ENCODE peak calls at places on chromosomes 2 and 18, in eight cellular contexts. O is K562; I is tibial artery; F is cardiac fibroblast; Q is A549; W is CD8-positive, alpha-beta T cell; D is AG04450; P is lung. H is an unnamed sample.

GRCh38 chr2:221370076-221370941 is 201.8 kb downstream of the EPHA4 start:
- DNase-seq in F (no peak), I (no peak), P (no peak), Q (no peak), W (no peak), O (no peak), D (no peak), H (no peak)

GRCh38 chr18:45856526-45856925 is 31.1 kb downstream of the SIGLEC15 start:
- DNase-seq in F (peak; percentile 95), D (peak; percentile 36), I (no peak), P (no peak), W (no peak), O (no peak), Q (no peak), H (peak; percentile 98)

GRCh38 chr2:99654419-99654818 is 164.6 kb upstream of the REV1 start:
- DNase-seq in I (no peak), W (no peak), O (no peak), P (no peak), F (no peak), Q (no peak), D (peak; percentile 11), H (no peak)

GRCh38 chr2:146576301-146576700 is 1268.5 kb upstream of the ACVR2A start:
- DNase-seq in F (peak; percentile 3), W (no peak), P (no peak), Q (no peak), D (no peak), I (no peak), O (no peak), H (peak; percentile 16)

GRCh38 chr18:23958036-23958435 is 56.5 kb upstream of the TTC39C start:
- DNase-seq in I (peak; percentile 87), Q (no peak), F (no peak), O (no peak), W (no peak), P (no peak), D (no peak), H (peak; percentile 31)

GRCh38 chr2:72933646-72934151 is 16.4 kb downstream of the EMX1 start:
- DNase-seq in I (no peak), F (no peak), D (no peak), W (no peak), Q (no peak), O (no peak), P (no peak), H (no peak)

GRCh38 chr18:78986018-78986481 is 6.4 kb downstream of the SALL3 start:
- DNase-seq in D (no peak), W (no peak), Q (peak; percentile 21), O (peak; percentile 26), P (no peak), I (no peak), F (peak; percentile 27), H (peak; percentile 42)

GRCh38 chr18:44942073-44942472 is 261.4 kb downstream of the SETBP1 start:
- DNase-seq in I (no peak), F (no peak), P (no peak), Q (no peak), W (no peak), D (no peak), O (no peak), H (no peak)

GRCh38 chr2:52502476-52502860 is 1265.1 kb upstream of the CHAC2 start:
- DNase-seq in F (no peak), I (no peak), W (no peak), P (no peak), Q (no peak), O (no peak), D (no peak), H (no peak)

GRCh38 chr2:233793465-233794127 is 15.5 kb downstream of the MROH2A start:
- DNase-seq in D (no peak), W (no peak), Q (no peak), F (no peak), P (peak; percentile 26), O (no peak), I (no peak), H (no peak)

GRCh38 chr2:30026091-30027055 is 105.0 kb upstream of the ALK start:
- DNase-seq in D (peak; percentile 4), Q (peak; percentile 50), W (no peak), I (no peak), F (peak; percentile 39), P (no peak), O (peak; percentile 67), H (peak; percentile 23)

GRCh38 chr2:220664272-220665107 is 907.6 kb downstream of the EPHA4 start:
- DNase-seq in W (no peak), D (peak; percentile 23), Q (no peak), I (no peak), P (no peak), O (no peak), F (peak; percentile 9), H (peak; percentile 49)

GRCh38 chr2:28507806-28508764 is 12.2 kb downstream of the PLB1 start:
- DNase-seq in O (peak; percentile 41), Q (peak; percentile 48), D (no peak), P (no peak), F (peak; percentile 9), W (peak; percentile 26), I (no peak), H (no peak)

GRCh38 chr2:67564076-67564475 is 166.9 kb downstream of the ETAA1 start:
- DNase-seq in P (no peak), F (peak; percentile 81), D (no peak), I (no peak), Q (no peak), W (no peak), O (no peak), H (peak; percentile 65)

GRCh38 chr18:8943900-8944870 is 158.3 kb upstream of the NDUFV2 start:
- DNase-seq in O (peak; percentile 55), W (no peak), D (peak; percentile 63), Q (no peak), I (no peak), F (peak; percentile 88), P (no peak), H (peak; percentile 69)

GRCh38 chr2:27916293-27917015 is 25.9 kb downstream of the BABAM2 start:
- DNase-seq in P (no peak), F (no peak), W (no peak), D (no peak), O (no peak), I (no peak), Q (peak; percentile 42), H (no peak)

GRCh38 chr2:157831573-157832315 is 44.4 kb downstream of the ACVR1 start:
- DNase-seq in I (no peak), W (no peak), D (no peak), O (no peak), F (no peak), Q (no peak), P (no peak), H (no peak)
- H3K4me3 ChIP-seq in I (no peak overlapping the region), W (no peak overlapping the region), D (no peak overlapping the region), O (no peak overlapping the region), F (no peak overlapping the region), Q (no peak overlapping the region), P (no peak overlapping the region), H (no peak overlapping the region)

GRCh38 chr2:237966250-237966564 is 607 bp upstream of the UBE2F start:
- DNase-seq in Q (no peak), W (no peak), O (no peak), I (no peak), D (no peak), F (no peak), P (no peak), H (no peak)

GRCh38 chr2:237968048-237968862 is 1.4 kb downstream of the UBE2F start:
- DNase-seq in W (peak; percentile 30), Q (peak; percentile 31), F (peak; percentile 76), O (peak; percentile 47), I (peak; percentile 75), P (no peak), D (peak; percentile 20), H (peak; percentile 81)

GRCh38 chr2:237964578-237965404 is 2.0 kb upstream of the UBE2F start:
- DNase-seq in Q (no peak), I (no peak), D (no peak), O (peak; percentile 91), F (peak; percentile 98), W (no peak), P (no peak), H (peak; percentile 96)

GRCh38 chr2:237967463-237967871 is 653 bp downstream of the UBE2F start:
- DNase-seq in O (peak; percentile 32), P (no peak), I (peak; percentile 72), W (no peak), D (no peak), F (peak; percentile 17), Q (no peak), H (no peak)

DNA sequence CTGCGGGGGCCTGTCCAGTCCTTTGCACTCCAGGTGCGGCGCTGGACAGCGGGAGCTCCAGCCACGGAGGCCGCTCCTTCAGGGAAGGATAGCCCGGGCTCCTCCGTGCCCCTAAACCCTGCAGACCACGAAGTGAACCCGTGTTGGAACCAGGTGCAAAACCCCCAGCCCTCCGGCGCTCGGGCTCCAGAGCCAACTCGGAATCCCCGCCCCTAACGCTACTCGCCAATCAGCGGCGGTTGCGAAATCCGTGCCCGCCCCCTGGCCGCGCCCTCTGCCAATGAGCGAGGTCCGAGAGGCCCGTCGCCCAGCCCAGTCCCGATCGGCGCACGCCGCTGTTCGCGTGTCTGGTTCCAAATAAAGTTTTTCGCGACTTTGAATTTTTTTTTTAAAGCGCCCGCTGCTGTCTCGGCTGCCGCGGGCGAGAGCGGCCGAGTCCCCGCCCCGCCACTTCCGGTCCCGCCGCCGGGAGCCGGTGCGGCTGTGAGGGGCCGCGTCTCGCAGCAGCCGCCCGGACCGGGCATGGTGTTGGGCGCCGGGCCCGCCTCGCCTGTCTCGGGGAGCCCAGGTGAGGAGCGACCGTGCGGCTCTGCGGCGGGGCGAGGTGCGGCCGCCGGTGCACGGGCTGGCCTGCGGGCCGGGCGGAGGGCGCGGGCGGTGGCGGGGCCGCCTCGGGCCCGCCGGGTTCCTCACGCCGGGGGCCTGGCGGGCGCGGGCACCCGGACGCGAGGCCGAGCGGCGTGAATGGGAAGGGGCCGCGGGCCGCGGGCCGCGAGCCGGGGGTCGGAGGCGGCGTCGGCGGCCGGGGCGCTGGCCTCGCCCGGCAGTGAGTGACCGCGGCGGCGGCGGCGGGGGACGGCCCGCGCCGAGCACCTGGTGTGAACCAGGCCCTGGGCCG is at the start of gene UBE2F:
- DNase-seq in D (peak; percentile 91), I (peak; percentile 98), W (peak; percentile 95), F (peak; percentile 98), O (peak; percentile 91), Q (peak; percentile 96), P (peak; percentile 98), H (peak; percentile 98)
- TF ChIP-seq CTCF in D (no peak), I (no peak), W (no peak), F (no peak), O (no peak), Q (no peak), P (no peak), H (no peak)

GRCh38 chr2:222430071-222430470 is 5.7 kb downstream of the SGPP2 start:
- DNase-seq in P (no peak), Q (no peak), W (no peak), I (no peak), O (no peak), D (no peak), F (no peak), H (no peak)
- H3K4me3 ChIP-seq in P (no peak overlapping the region), Q (no peak overlapping the region), W (no peak overlapping the region), I (no peak overlapping the region), O (no peak overlapping the region), D (no peak overlapping the region), F (no peak overlapping the region), H (no peak overlapping the region)

GRCh38 chr2:188068093-188068492 is 223.6 kb upstream of the GULP1 start:
- DNase-seq in F (no peak), Q (no peak), I (no peak), P (no peak), D (no peak), O (no peak), W (no peak), H (no peak)

DNA sequence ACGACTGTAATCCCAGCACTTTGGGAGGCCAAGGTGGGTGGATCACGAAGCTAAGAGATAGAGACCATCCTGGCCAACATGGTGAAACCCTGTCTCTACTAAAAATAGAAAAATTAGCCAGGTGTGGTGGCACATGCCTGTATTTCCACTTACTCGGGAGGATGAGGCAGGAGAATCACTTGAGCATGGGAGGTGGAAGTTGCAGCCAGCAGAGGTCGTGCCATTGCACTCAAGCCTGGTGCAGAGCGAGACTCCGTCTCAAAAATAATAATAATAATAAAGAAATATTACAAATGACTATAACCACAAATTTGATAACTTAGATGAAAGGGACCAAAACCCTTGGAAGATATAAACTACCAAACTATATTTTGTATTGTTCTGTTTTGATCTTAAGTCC is 226.3 kb upstream of the GULP1 start:
- DNase-seq in I (no peak), P (no peak), F (no peak), W (no peak), Q (peak; percentile 9), D (no peak), O (no peak), H (no peak)
- TF ChIP-seq CTCF in I (no peak), P (no peak), F (no peak), W (no peak), Q (no peak), D (no peak), O (peak; percentile 13), H (no peak)